ENCODE peak calls at places on chromosome 19, in four cellular contexts. One of them, this sample, is unnamed.

GRCh38 chr19:47499863-47500830 is 14.7 kb downstream of the NAPA start:
- DNase-seq in WERI-Rb-1: no peak
- DNase-seq in EH: no peak
- DNase-seq in NCI-H774: no peak
- DNase-seq in this sample: no peak

GRCh38 chr19:19482785-19483625 is 32.3 kb downstream of the TSSK6 start:
- DNase-seq in NCI-H774: no peak
- DNase-seq in EH: no peak
- DNase-seq in WERI-Rb-1: no peak
- DNase-seq in this sample: no peak

GRCh38 chr19:1267441-1268391 is 1.4 kb upstream of the CIRBP start:
- DNase-seq in NCI-H774: no peak
- DNase-seq in EH: no peak
- DNase-seq in WERI-Rb-1: peak
- DNase-seq in this sample: no peak

GRCh38 chr19:16467581-16467980 is 4.2 kb downstream of the EPS15L1 start:
- DNase-seq in WERI-Rb-1: no peak
- DNase-seq in NCI-H774: no peak
- DNase-seq in EH: no peak
- DNase-seq in this sample: no peak

GRCh38 chr19:30790048-30790680 is 418.0 kb downstream of the ZNF536 start:
- DNase-seq in EH: no peak
- DNase-seq in NCI-H774: no peak
- DNase-seq in WERI-Rb-1: no peak
- DNase-seq in this sample: no peak

GRCh38 chr19:56112313-56112709 is 8.8 kb downstream of the ZNF787 start:
- DNase-seq in NCI-H774: peak
- DNase-seq in EH: no peak
- DNase-seq in WERI-Rb-1: no peak
- DNase-seq in this sample: no peak

GRCh38 chr19:48858984-48859710 is 9.3 kb downstream of the PLEKHA4 start:
- DNase-seq in EH: no peak
- DNase-seq in WERI-Rb-1: no peak
- DNase-seq in NCI-H774: no peak
- DNase-seq in this sample: peak

GRCh38 chr19:51742736-51743288 is 8.9 kb downstream of the FPR1 start:
- DNase-seq in NCI-H774: no peak
- DNase-seq in EH: no peak
- DNase-seq in WERI-Rb-1: no peak
- DNase-seq in this sample: no peak

GRCh38 chr19:43820098-43820860 is 6.8 kb upstream of the ZNF283 start:
- DNase-seq in EH: peak
- DNase-seq in NCI-H774: no peak
- DNase-seq in WERI-Rb-1: peak
- DNase-seq in this sample: peak

GRCh38 chr19:47848871-47849473 is 10.1 kb upstream of the TPRX2 start:
- DNase-seq in WERI-Rb-1: peak
- DNase-seq in EH: peak
- DNase-seq in NCI-H774: no peak
- DNase-seq in this sample: peak

GRCh38 chr19:58037927-58038687 is 4.3 kb downstream of the ZSCAN1 start:
- DNase-seq in WERI-Rb-1: peak
- DNase-seq in EH: no peak
- DNase-seq in NCI-H774: no peak
- DNase-seq in this sample: no peak

GRCh38 chr19:45070861-45071544 is 5.3 kb downstream of the ZNF296 start:
- DNase-seq in WERI-Rb-1: no peak
- DNase-seq in EH: no peak
- DNase-seq in NCI-H774: no peak
- DNase-seq in this sample: no peak

GRCh38 chr19:16330368-16330801 is 5.8 kb downstream of the KLF2 start:
- DNase-seq in WERI-Rb-1: no peak
- DNase-seq in NCI-H774: no peak
- DNase-seq in EH: peak
- DNase-seq in this sample: peak

GRCh38 chr19:15253076-15253475 is 20.8 kb upstream of the EPHX3 start:
- DNase-seq in NCI-H774: no peak
- DNase-seq in EH: no peak
- DNase-seq in WERI-Rb-1: no peak
- DNase-seq in this sample: no peak

GRCh38 chr19:58038688-58039204 is 4.9 kb downstream of the ZSCAN1 start:
- DNase-seq in NCI-H774: no peak
- DNase-seq in WERI-Rb-1: peak
- DNase-seq in EH: no peak
- DNase-seq in this sample: no peak

GRCh38 chr19:31315621-31316011 is 33.6 kb downstream of the TSHZ3 start:
- DNase-seq in NCI-H774: no peak
- DNase-seq in EH: no peak
- DNase-seq in WERI-Rb-1: no peak
- DNase-seq in this sample: no peak

GRCh38 chr19:4246767-4247593 is at the start of gene YJU2:
- DNase-seq in EH: peak
- DNase-seq in NCI-H774: peak
- DNase-seq in WERI-Rb-1: peak
- DNase-seq in this sample: peak

GRCh38 chr19:30745476-30745985 is 373.3 kb downstream of the ZNF536 start:
- DNase-seq in WERI-Rb-1: no peak
- DNase-seq in NCI-H774: no peak
- DNase-seq in EH: no peak
- DNase-seq in this sample: no peak

GRCh38 chr19:28435551-28436261 is 777.2 kb downstream of the UQCRFS1 start:
- DNase-seq in EH: no peak
- DNase-seq in NCI-H774: no peak
- DNase-seq in WERI-Rb-1: no peak
- DNase-seq in this sample: no peak

GRCh38 chr19:31175564-31176348 is 173.5 kb downstream of the TSHZ3 start:
- DNase-seq in EH: no peak
- DNase-seq in WERI-Rb-1: no peak
- DNase-seq in NCI-H774: no peak
- DNase-seq in this sample: no peak

GRCh38 chr19:50500753-50501151 is 10.2 kb downstream of the JOSD2 start:
- DNase-seq in NCI-H774: no peak
- DNase-seq in EH: no peak
- DNase-seq in WERI-Rb-1: peak
- DNase-seq in this sample: no peak

GRCh38 chr19:42628411-42629135 is 33.8 kb upstream of the CEACAM8 start:
- DNase-seq in WERI-Rb-1: no peak
- DNase-seq in NCI-H774: no peak
- DNase-seq in EH: no peak
- DNase-seq in this sample: peak

GRCh38 chr19:5036733-5037681 is 68.1 kb downstream of the KDM4B start:
- DNase-seq in EH: peak
- DNase-seq in WERI-Rb-1: peak
- DNase-seq in NCI-H774: no peak
- DNase-seq in this sample: no peak

GRCh38 chr19:36378625-36379509 is at the start of gene ZFP14:
- DNase-seq in EH: peak
- DNase-seq in WERI-Rb-1: peak
- DNase-seq in NCI-H774: peak
- DNase-seq in this sample: peak

GRCh38 chr19:40650749-40651305 is 39.6 kb downstream of the NUMBL start:
- DNase-seq in NCI-H774: no peak
- DNase-seq in EH: peak
- DNase-seq in WERI-Rb-1: no peak
- DNase-seq in this sample: no peak

GRCh38 chr19:5623397-5624153 is 692 bp downstream of the SAFB start:
- DNase-seq in WERI-Rb-1: no peak
- DNase-seq in NCI-H774: no peak
- DNase-seq in EH: peak
- DNase-seq in this sample: peak

GRCh38 chr19:10238172-10238783 is 7.1 kb upstream of the S1PR2 start:
- DNase-seq in WERI-Rb-1: no peak
- DNase-seq in NCI-H774: peak
- DNase-seq in EH: peak
- DNase-seq in this sample: no peak

GRCh38 chr19:1000095-1000494 is at the start of gene GRIN3B:
- DNase-seq in NCI-H774: no peak
- DNase-seq in EH: peak
- DNase-seq in WERI-Rb-1: peak
- DNase-seq in this sample: peak

GRCh38 chr19:5091576-5092215 is 122.8 kb downstream of the KDM4B start:
- DNase-seq in EH: no peak
- DNase-seq in WERI-Rb-1: peak
- DNase-seq in NCI-H774: no peak
- DNase-seq in this sample: no peak

GRCh38 chr19:40921005-40921897 is 39.2 kb upstream of the CYP2A7 start:
- DNase-seq in EH: peak
- DNase-seq in WERI-Rb-1: no peak
- DNase-seq in NCI-H774: peak
- DNase-seq in this sample: no peak

GRCh38 chr19:32309711-32310390 is 35.6 kb upstream of the ZNF507 start:
- DNase-seq in EH: no peak
- DNase-seq in WERI-Rb-1: no peak
- DNase-seq in NCI-H774: no peak
- DNase-seq in this sample: no peak

GRCh38 chr19:36215276-36216171 is 618 bp downstream of the ZNF146 start:
- DNase-seq in EH: peak
- DNase-seq in WERI-Rb-1: no peak
- DNase-seq in NCI-H774: no peak
- DNase-seq in this sample: peak

GRCh38 chr19:18586311-18586710 is 2.3 kb upstream of the REX1BD start:
- DNase-seq in EH: peak
- DNase-seq in NCI-H774: no peak
- DNase-seq in WERI-Rb-1: no peak
- DNase-seq in this sample: no peak

GRCh38 chr19:19110410-19111137 is 27.7 kb downstream of the TMEM161A start:
- DNase-seq in WERI-Rb-1: no peak
- DNase-seq in EH: peak
- DNase-seq in NCI-H774: no peak
- DNase-seq in this sample: peak